ENCODE peak calls at places on chromosomes 1 and 21, in four cellular contexts. V is neural progenitor cell, P is hepatocyte, L is IMR-90. R is an unnamed sample.

GRCh38 chr1:156898971-156899657 is 5.6 kb downstream of the PEAR1 start:
- DNase-seq in V (no peak), P (no peak), L (no peak), R (no peak)

GRCh38 chr1:203744008-203744972 is 20.7 kb upstream of the LAX1 start:
- DNase-seq in V (no peak), P (no peak), L (peak; percentile 32), R (peak; percentile 57)

GRCh38 chr1:212514056-212514614 is 81.4 kb downstream of the NENF start:
- DNase-seq in V (no peak), P (no peak), L (peak; percentile 65), R (peak; percentile 53)

GRCh38 chr1:119702384-119702783 is 9.3 kb upstream of the PHGDH start:
- DNase-seq in V (no peak), P (no peak), L (peak; percentile 83), R (peak; percentile 92)

GRCh38 chr21:43585924-43586411 is 73.3 kb downstream of the HSF2BP start:
- DNase-seq in V (peak; percentile 79), P (peak; percentile 77), L (peak; percentile 98), R (peak; percentile 100)

GRCh38 chr1:70353641-70354331 is 736 bp downstream of the ANKRD13C start:
- DNase-seq in V (peak; percentile 38), P (peak; percentile 38), L (peak; percentile 74), R (peak; percentile 56)

GRCh38 chr1:151968058-151968457 is 25.6 kb downstream of the S100A10 start:
- DNase-seq in V (peak; percentile 62), P (peak; percentile 61), L (peak; percentile 41), R (peak; percentile 52)

GRCh38 chr21:45981154-45981606 is 390 bp upstream of the COL6A1 start:
- DNase-seq in V (peak; percentile 91), P (peak; percentile 91), L (peak; percentile 88), R (peak; percentile 70)

GRCh38 chr21:45344576-45344975 is 56.9 kb upstream of the POFUT2 start:
- DNase-seq in V (no peak), P (no peak), L (no peak), R (no peak)

GRCh38 chr21:46124083-46124925 is 26.4 kb downstream of the COL6A2 start:
- DNase-seq in V (no peak), P (no peak), L (no peak), R (no peak)

GRCh38 chr1:171142451-171143121 is 42.5 kb upstream of the FMO2 start:
- DNase-seq in V (peak; percentile 45), P (peak; percentile 37), L (peak; percentile 52), R (no peak)
- H2AFZ ChIP-seq in V (peak overlapping the region; percentile 59), P (no peak overlapping the region), L (no peak overlapping the region), R (peak overlapping the region; percentile 42)

GRCh38 chr1:226672217-226672838 is 66.8 kb downstream of the ITPKB start:
- DNase-seq in V (no peak), P (no peak), L (no peak), R (no peak)
- H3K4me1 ChIP-seq in V (peaks cover 6% of the 10 kb centered on the region), P (no peaks in the 10 kb centered on the region), L (peaks cover 6% of the 10 kb centered on the region), R (peaks cover 13% of the 10 kb centered on the region)

DNA sequence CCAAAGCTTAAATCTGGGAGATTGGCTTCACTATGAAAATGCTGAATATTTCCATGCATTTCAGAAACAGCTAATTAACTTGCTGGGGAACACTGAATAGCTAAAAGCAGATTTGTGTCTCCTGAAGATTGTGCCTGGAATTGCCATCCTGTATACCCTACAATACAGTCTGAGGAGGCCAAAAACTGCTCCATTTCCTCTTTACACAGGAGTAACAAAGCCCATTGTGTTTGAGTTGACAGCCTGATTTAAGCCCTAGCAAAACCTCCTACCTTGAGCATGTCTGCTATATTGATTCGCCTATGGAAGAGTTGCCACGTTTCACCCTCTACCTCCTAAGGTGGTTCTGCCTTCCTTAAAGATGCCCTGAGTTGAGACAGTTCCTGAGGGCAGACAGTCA is 1.5 kb upstream of the PIK3R3 start:
- DNase-seq in V (peak; percentile 62), P (no peak), L (no peak), R (no peak)
- H3K4me3 ChIP-seq in V (peak overlapping the region; percentile 95), P (no peak overlapping the region), L (no peak overlapping the region), R (no peak overlapping the region)

DNA sequence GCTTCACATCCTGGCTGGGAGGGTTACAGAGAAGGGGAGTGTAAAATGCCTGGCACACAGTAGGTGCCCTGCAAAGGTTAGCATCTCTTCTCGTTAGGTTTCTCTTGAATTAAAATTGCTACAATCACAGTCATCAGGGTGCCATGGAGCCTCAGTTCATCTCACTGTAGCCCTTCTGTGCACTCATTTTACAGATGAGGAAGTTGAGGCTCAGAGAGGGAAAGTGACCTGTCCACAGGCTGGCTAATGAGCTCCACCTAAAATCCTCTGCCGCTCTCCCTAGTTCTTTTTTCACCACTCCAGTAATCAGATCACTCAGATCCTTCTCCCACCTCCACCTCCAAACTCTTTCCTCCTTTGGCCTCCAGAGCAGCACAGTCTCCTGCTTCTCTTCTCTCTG is 13.5 kb upstream of the AHDC1 start:
- DNase-seq in V (no peak), P (no peak), L (no peak), R (no peak)
- H2AFZ ChIP-seq in V (no peak overlapping the region), P (no peak overlapping the region), L (no peak overlapping the region), R (no peak overlapping the region)

GRCh38 chr1:33336580-33336979 is 15.7 kb upstream of the A3GALT2 start:
- DNase-seq in V (no peak), P (no peak), L (no peak), R (no peak)
- H3K4me1 ChIP-seq in V (peaks cover 72% of the 10 kb centered on the region), P (peaks cover 62% of the 10 kb centered on the region), L (peaks cover 53% of the 10 kb centered on the region), R (peaks cover 96% of the 10 kb centered on the region)

GRCh38 chr1:93615201-93616150 is 66.2 kb downstream of the BCAR3 start:
- DNase-seq in V (no peak), P (peak; percentile 40), L (peak; percentile 77), R (peak; percentile 78)

GRCh38 chr1:93612510-93612909 is 69.1 kb downstream of the BCAR3 start:
- DNase-seq in V (no peak), P (no peak), L (no peak), R (no peak)

GRCh38 chr1:93611656-93612055 is 70.0 kb downstream of the BCAR3 start:
- DNase-seq in V (no peak), P (no peak), L (no peak), R (no peak)

GRCh38 chr1:93614550-93615200 is 67.0 kb downstream of the BCAR3 start:
- DNase-seq in V (no peak), P (no peak), L (no peak), R (peak; percentile 63)

DNA sequence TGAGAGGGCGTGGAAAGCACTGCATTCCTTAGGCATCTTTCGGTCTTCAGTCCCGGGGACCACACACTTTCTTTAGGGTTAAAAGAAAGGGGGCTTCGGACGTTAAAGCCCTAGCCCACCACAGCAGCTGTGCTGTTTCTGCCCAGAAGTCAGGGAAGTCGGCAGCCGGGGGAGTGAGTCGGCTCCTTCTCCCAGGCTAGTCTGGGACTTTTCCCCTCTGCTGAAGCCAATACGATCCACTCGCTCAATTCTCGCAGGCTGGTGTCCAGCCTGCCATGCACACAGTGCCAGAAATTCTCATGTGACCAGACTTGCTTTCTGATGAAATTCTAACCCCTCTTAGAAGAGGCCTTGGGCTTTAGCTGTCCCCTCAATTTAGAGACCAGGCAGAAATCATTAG is 67.7 kb downstream of the BCAR3 start:
- DNase-seq in V (peak; percentile 34), P (peak; percentile 39), L (peak; percentile 65), R (no peak)
- H3K4me3 ChIP-seq in V (no peak overlapping the region), P (no peak overlapping the region), L (no peak overlapping the region), R (peak overlapping the region; percentile 29)